ENCODE peak calls at places on chromosomes 11 and 22, in seven cellular contexts. X is HFFc6, E is transverse colon, G is lower leg skin, C is choroid plexus epithelial cell, N is gastrocnemius medialis, T is cardiac fibroblast. W is an unnamed sample.

GRCh38 chr11:134146598-134146997 is 77.2 kb downstream of the NCAPD3 start:
- DNase-seq in X (no peak), E (no peak), G (no peak), C (no peak), N (no peak), T (no peak), W (no peak)

GRCh38 chr11:22633354-22633902 is 7.8 kb upstream of the FANCF start:
- DNase-seq in X (no peak), E (no peak), G (no peak), C (no peak), N (no peak), T (no peak), W (no peak)

GRCh38 chr11:23370580-23371275 is 510.5 kb upstream of the CCDC179 start:
- DNase-seq in X (no peak), E (no peak), G (no peak), C (peak), N (no peak), T (no peak), W (no peak)

GRCh38 chr11:134795017-134795416 is 383.0 kb upstream of the B3GAT1 start:
- DNase-seq in X (no peak), E (no peak), G (no peak), C (no peak), N (no peak), T (no peak), W (no peak)

GRCh38 chr11:44607987-44608386 is 42.5 kb downstream of the CD82 start:
- DNase-seq in X (no peak), E (no peak), G (no peak), C (peak), N (no peak), T (no peak), W (no peak)

GRCh38 chr11:102318469-102318868 is 1.2 kb downstream of the BIRC3 start:
- DNase-seq in X (no peak), E (peak), G (no peak), C (no peak), N (no peak), T (no peak), W (no peak)

GRCh38 chr11:112822478-112823274 is 138.5 kb upstream of the NCAM1 start:
- DNase-seq in X (no peak), E (no peak), G (no peak), C (no peak), N (no peak), T (no peak), W (no peak)

GRCh38 chr11:33735426-33736147 is 636 bp downstream of the CD59 start:
- DNase-seq in X (no peak), E (peak), G (no peak), C (no peak), N (no peak), T (no peak), W (no peak)

GRCh38 chr11:131932584-131933360 is 562.4 kb downstream of the NTM start:
- DNase-seq in X (no peak), E (no peak), G (no peak), C (no peak), N (no peak), T (no peak), W (no peak)

GRCh38 chr22:18966748-18967147 is 30.7 kb upstream of the PRODH start:
- DNase-seq in X (no peak), E (no peak), G (no peak), C (no peak), N (no peak), T (no peak), W (no peak)

GRCh38 chr22:31036671-31037550 is 44.2 kb upstream of the SMTN start:
- DNase-seq in X (peak), E (peak), G (no peak), C (no peak), N (no peak), T (peak), W (no peak)

GRCh38 chr11:112834277-112834755 is 126.9 kb upstream of the NCAM1 start:
- DNase-seq in X (no peak), E (peak), G (no peak), C (no peak), N (peak), T (no peak), W (no peak)

GRCh38 chr22:33539902-33540751 is 380.1 kb downstream of the LARGE1 start:
- DNase-seq in X (no peak), E (peak), G (peak), C (peak), N (peak), T (peak), W (peak)

GRCh38 chr22:32204856-32205722 is at the start of gene RFPL2:
- DNase-seq in X (peak), E (peak), G (no peak), C (peak), N (no peak), T (peak), W (no peak)

GRCh38 chr11:9379046-9379445 is 5.4 kb upstream of the IPO7 start:
- DNase-seq in X (no peak), E (no peak), G (no peak), C (no peak), N (no peak), T (no peak), W (no peak)

GRCh38 chr11:45919806-45920530 is 2.3 kb upstream of the PEX16 start:
- DNase-seq in X (no peak), E (no peak), G (no peak), C (no peak), N (no peak), T (no peak), W (no peak)

GRCh38 chr22:25420925-25421904 is 143.3 kb upstream of the GRK3 start:
- DNase-seq in X (no peak), E (no peak), G (no peak), C (no peak), N (no peak), T (peak), W (no peak)

GRCh38 chr11:14148653-14149273 is 186.2 kb downstream of the SPON1 start:
- DNase-seq in X (peak), E (no peak), G (no peak), C (peak), N (no peak), T (peak), W (no peak)

GRCh38 chr11:24861440-24861839 is 364.6 kb downstream of the LUZP2 start:
- DNase-seq in X (no peak), E (no peak), G (no peak), C (no peak), N (no peak), T (no peak), W (no peak)

GRCh38 chr11:74464746-74465145 is 2.6 kb downstream of the KCNE3 start:
- DNase-seq in X (no peak), E (no peak), G (no peak), C (no peak), N (no peak), T (no peak), W (no peak)

GRCh38 chr11:94028436-94028835 is 7.3 kb downstream of the HEPHL1 start:
- DNase-seq in X (peak), E (no peak), G (peak), C (peak), N (no peak), T (peak), W (no peak)

GRCh38 chr11:86688398-86689179 is 16.2 kb upstream of the ME3 start:
- DNase-seq in X (peak), E (no peak), G (no peak), C (peak), N (peak), T (peak), W (no peak)

GRCh38 chr11:61927501-61927900 is 10.1 kb upstream of the RAB3IL1 start:
- DNase-seq in X (no peak), E (no peak), G (peak), C (peak), N (no peak), T (no peak), W (no peak)

GRCh38 chr11:103631841-103632240 is 404.6 kb upstream of the DDI1 start:
- DNase-seq in X (no peak), E (no peak), G (no peak), C (no peak), N (no peak), T (no peak), W (no peak)

GRCh38 chr22:39135092-39135896 is 17.2 kb downstream of the CBX7 start:
- DNase-seq in X (peak), E (peak), G (no peak), C (peak), N (no peak), T (peak), W (no peak)

GRCh38 chr11:39365809-39366436 is 2093.5 kb downstream of the LRRC4C start:
- DNase-seq in X (peak), E (no peak), G (no peak), C (peak), N (no peak), T (peak), W (no peak)

GRCh38 chr11:27699926-27700350 is 317 bp downstream of the BDNF start:
- DNase-seq in X (no peak), E (no peak), G (no peak), C (no peak), N (no peak), T (no peak), W (no peak)

GRCh38 chr11:118243993-118244762 is 8.0 kb downstream of the MPZL3 start:
- DNase-seq in X (no peak), E (no peak), G (no peak), C (no peak), N (no peak), T (no peak), W (no peak)

GRCh38 chr11:118239509-118239908 is 12.7 kb downstream of the MPZL3 start:
- DNase-seq in X (no peak), E (no peak), G (no peak), C (no peak), N (no peak), T (no peak), W (no peak)

GRCh38 chr11:118243161-118243560 is 9.0 kb downstream of the MPZL3 start:
- DNase-seq in X (no peak), E (no peak), G (no peak), C (no peak), N (no peak), T (no peak), W (no peak)

GRCh38 chr11:118238947-118239346 is 13.2 kb downstream of the MPZL3 start:
- DNase-seq in X (no peak), E (no peak), G (no peak), C (no peak), N (no peak), T (no peak), W (no peak)

GRCh38 chr11:118241191-118242098 is 10.7 kb downstream of the MPZL3 start:
- DNase-seq in X (no peak), E (peak), G (no peak), C (no peak), N (no peak), T (peak), W (no peak)
- TF ChIP-seq CTCF in X (no peak), E (no peak), G (no peak), C (no peak), N (no peak), T (no peak), W (no peak)

GRCh38 chr11:10413268-10413667 is 41.8 kb upstream of the AMPD3 start:
- DNase-seq in X (peak), E (peak), G (no peak), C (peak), N (peak), T (no peak), W (no peak)
- TF ChIP-seq CTCF in X (peak), E (no peak), G (no peak), C (peak), N (no peak), T (peak), W (no peak)

DNA sequence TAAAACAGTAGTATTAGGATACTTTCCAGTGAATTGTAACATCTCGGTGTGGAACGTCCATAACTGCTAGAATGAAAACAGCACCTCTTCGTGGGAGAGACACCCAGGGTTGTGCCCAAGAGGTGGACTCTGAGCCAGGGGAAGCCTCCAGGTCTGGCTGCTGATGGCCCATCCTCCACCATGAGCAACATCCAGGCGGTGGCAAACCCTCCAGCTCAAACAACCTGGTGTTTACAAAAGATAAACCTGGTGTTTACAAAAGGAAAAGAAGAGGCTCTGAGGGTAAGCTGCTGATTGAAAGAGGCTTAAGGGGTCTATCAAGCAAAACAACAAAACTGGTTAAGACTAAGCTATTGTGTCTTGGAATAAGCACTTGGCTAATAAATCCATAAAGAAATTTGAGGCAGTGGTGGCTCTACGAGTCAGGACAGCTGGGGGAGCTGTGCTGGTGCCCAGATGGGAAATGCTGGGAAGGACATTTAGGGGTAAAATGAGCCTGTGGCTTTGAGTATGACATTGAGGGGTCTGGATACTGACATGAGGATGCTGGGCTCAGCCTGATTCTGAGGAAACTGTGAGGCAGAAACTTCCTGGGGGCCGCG is 909.0 kb downstream of the BRD1 start:
- DNase-seq in X (no peak), E (no peak), G (no peak), C (no peak), N (no peak), T (no peak), W (no peak)
- TF ChIP-seq CTCF in X (no peak), E (no peak), G (no peak), C (no peak), N (no peak), T (no peak), W (no peak)

GRCh38 chr22:17072877-17073276 is 11.9 kb upstream of the IL17RA start:
- DNase-seq in X (no peak), E (no peak), G (no peak), C (no peak), N (no peak), T (no peak), W (no peak)
- TF ChIP-seq CTCF in X (no peak), E (no peak), G (no peak), C (no peak), N (no peak), T (no peak), W (no peak)

DNA sequence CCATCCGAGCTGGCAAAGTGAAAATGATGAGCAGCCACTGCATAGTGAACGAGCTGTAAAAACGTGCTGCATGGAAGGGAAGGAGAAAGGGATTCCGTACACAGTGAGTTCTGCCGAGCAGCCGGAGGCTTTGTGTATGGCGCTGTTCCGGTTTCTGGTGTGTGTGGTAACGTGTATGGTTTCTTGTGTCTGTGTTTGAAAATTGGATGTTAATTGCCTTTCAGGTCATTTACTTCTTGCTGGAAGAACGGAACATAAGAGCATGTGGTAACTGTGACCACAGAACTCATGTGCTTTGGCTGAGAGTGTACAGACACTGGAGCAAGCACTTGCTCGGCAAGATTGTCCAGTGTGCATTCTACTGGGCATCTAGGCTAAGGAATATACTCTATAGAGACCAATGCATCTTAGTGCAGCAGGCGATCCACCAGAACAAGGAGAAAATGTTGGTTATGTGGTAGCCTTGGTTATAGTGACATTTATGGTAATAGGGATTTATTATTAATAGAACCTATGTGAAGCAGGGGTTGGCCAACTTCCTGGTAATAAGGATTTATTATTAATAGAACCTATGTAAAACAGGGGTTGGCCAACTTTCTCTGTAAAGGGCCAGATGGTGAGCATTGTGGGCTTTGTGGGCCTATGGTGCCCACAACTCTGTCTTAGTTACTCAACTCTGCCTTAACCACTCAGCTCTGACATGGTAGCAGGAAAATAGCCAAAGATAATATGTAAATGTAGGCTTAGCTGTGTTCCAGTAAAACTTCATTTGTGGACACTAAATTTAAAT is 49.2 kb downstream of the GRAMD1B start:
- DNase-seq in X (no peak), E (no peak), G (no peak), C (no peak), N (no peak), T (no peak), W (no peak)
- TF ChIP-seq CTCF in X (no peak), E (no peak), G (no peak), C (no peak), N (no peak), T (no peak), W (no peak)

DNA sequence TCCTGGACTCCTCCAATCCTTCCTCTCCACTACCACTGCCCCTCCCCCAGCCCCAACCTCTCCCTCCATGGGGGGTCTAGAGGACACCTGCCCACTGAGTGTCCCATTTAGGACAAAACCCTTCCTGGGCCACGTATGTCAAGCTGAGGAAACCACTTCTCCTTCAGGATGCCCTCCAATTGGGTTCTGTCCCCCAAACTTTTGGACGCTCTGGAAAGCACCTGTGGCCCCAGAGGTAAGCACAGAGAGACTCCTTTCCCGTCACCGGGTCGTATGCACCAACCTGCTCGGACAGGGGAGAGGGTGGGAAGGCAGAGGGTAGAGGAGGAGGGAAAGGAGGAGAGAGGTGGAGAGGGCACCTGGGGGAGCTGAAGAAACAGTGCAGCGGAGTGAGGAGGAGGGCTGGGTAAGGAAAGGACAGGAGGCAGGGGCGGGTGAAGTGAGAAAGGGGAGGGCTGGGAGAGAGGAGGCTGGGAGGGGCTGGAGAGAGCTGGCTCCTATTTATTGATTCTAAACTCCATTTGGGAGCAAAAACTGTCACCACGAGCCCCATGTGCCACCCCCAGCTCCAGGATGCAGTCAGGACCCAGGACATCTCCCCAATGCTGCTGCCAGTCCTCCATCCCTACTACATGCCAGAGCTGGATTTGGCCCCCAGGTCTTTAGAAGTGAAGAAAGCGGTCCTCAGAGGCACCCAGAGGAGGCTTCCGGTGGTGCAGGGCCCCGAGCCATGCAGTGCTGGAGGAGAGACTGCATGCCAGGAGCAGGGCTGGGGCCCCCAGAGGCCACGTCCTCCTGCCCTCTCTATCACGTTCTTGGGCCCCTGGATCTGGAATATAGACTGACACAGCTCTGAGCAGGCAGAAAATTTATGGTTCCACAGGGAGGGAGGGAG is 53.6 kb downstream of the SLC22A12 start:
- DNase-seq in X (no peak), E (no peak), G (no peak), C (no peak), N (no peak), T (no peak), W (no peak)
- TF ChIP-seq CTCF in X (peak), E (no peak), G (no peak), C (peak), N (no peak), T (no peak), W (no peak)

GRCh38 chr11:6297831-6298230 is 22.5 kb downstream of the CAVIN3 start:
- DNase-seq in X (no peak), E (no peak), G (no peak), C (peak), N (no peak), T (no peak), W (no peak)
- TF ChIP-seq CTCF in X (peak), E (peak), G (no peak), C (peak), N (no peak), T (peak), W (peak)